ENCODE peak calls at places on chromosomes 4 and X, in eight cellular contexts. One of them, this sample, is unnamed.

GRCh38 chr4:114384629-114385028 is 214.0 kb upstream of the UGT8 start:
- DNase-seq in CD4-positive, alpha-beta memory T cell: no peak
- DNase-seq in brain microvascular endothelial cell: peak; percentile 46
- DNase-seq in fibroblast of the aortic adventitia: peak; percentile 77
- DNase-seq in PC-3: peak; percentile 57
- DNase-seq in CD8-positive, alpha-beta memory T cell: no peak
- DNase-seq in NT2/D1: no peak
- DNase-seq in cardiac muscle cell: peak; percentile 68
- DNase-seq in this sample: peak; percentile 21

GRCh38 chrX:140817943-140818342 is 108.4 kb downstream of the LINC00632 start:
- DNase-seq in CD4-positive, alpha-beta memory T cell: no peak
- DNase-seq in brain microvascular endothelial cell: peak; percentile 35
- DNase-seq in fibroblast of the aortic adventitia: peak; percentile 45
- DNase-seq in PC-3: peak; percentile 70
- DNase-seq in CD8-positive, alpha-beta memory T cell: no peak
- DNase-seq in NT2/D1: no peak
- DNase-seq in cardiac muscle cell: peak; percentile 38
- DNase-seq in this sample: peak; percentile 48

GRCh38 chr4:132297346-132297745 is 851.7 kb upstream of the PCDH10 start:
- DNase-seq in CD4-positive, alpha-beta memory T cell: no peak
- DNase-seq in brain microvascular endothelial cell: no peak
- DNase-seq in fibroblast of the aortic adventitia: no peak
- DNase-seq in PC-3: no peak
- DNase-seq in CD8-positive, alpha-beta memory T cell: no peak
- DNase-seq in NT2/D1: no peak
- DNase-seq in cardiac muscle cell: peak; percentile 11
- DNase-seq in this sample: no peak

GRCh38 chrX:54494970-54495813 is 842 bp downstream of the FGD1 start:
- DNase-seq in CD4-positive, alpha-beta memory T cell: no peak
- DNase-seq in brain microvascular endothelial cell: no peak
- DNase-seq in fibroblast of the aortic adventitia: no peak
- DNase-seq in PC-3: peak; percentile 28
- DNase-seq in CD8-positive, alpha-beta memory T cell: no peak
- DNase-seq in NT2/D1: no peak
- DNase-seq in cardiac muscle cell: peak; percentile 34
- DNase-seq in this sample: no peak

GRCh38 chr4:13541176-13541604 is 3.1 kb downstream of the NKX3-2 start:
- DNase-seq in CD4-positive, alpha-beta memory T cell: no peak
- DNase-seq in brain microvascular endothelial cell: no peak
- DNase-seq in fibroblast of the aortic adventitia: no peak
- DNase-seq in PC-3: no peak
- DNase-seq in CD8-positive, alpha-beta memory T cell: no peak
- DNase-seq in NT2/D1: no peak
- DNase-seq in cardiac muscle cell: no peak
- DNase-seq in this sample: no peak

GRCh38 chr4:126715681-126716080 is 917.1 kb upstream of the INTU start:
- DNase-seq in CD4-positive, alpha-beta memory T cell: no peak
- DNase-seq in brain microvascular endothelial cell: no peak
- DNase-seq in fibroblast of the aortic adventitia: no peak
- DNase-seq in PC-3: no peak
- DNase-seq in CD8-positive, alpha-beta memory T cell: no peak
- DNase-seq in NT2/D1: no peak
- DNase-seq in cardiac muscle cell: no peak
- DNase-seq in this sample: no peak

GRCh38 chr4:73477176-73477575 is 4.4 kb upstream of the AFM start:
- DNase-seq in CD4-positive, alpha-beta memory T cell: no peak
- DNase-seq in brain microvascular endothelial cell: no peak
- DNase-seq in fibroblast of the aortic adventitia: no peak
- DNase-seq in PC-3: no peak
- DNase-seq in CD8-positive, alpha-beta memory T cell: no peak
- DNase-seq in NT2/D1: no peak
- DNase-seq in cardiac muscle cell: no peak
- DNase-seq in this sample: no peak

GRCh38 chrX:104510801-104511200 is 55.2 kb upstream of the IL1RAPL2 start:
- DNase-seq in CD4-positive, alpha-beta memory T cell: no peak
- DNase-seq in brain microvascular endothelial cell: no peak
- DNase-seq in fibroblast of the aortic adventitia: no peak
- DNase-seq in PC-3: no peak
- DNase-seq in CD8-positive, alpha-beta memory T cell: no peak
- DNase-seq in NT2/D1: no peak
- DNase-seq in cardiac muscle cell: no peak
- DNase-seq in this sample: no peak

GRCh38 chr4:105923507-105924238 is 28.4 kb downstream of the NPNT start:
- DNase-seq in CD4-positive, alpha-beta memory T cell: no peak
- DNase-seq in brain microvascular endothelial cell: peak; percentile 1
- DNase-seq in fibroblast of the aortic adventitia: no peak
- DNase-seq in PC-3: peak; percentile 6
- DNase-seq in CD8-positive, alpha-beta memory T cell: no peak
- DNase-seq in NT2/D1: no peak
- DNase-seq in cardiac muscle cell: peak; percentile 6
- DNase-seq in this sample: peak; percentile 3

GRCh38 chrX:130125090-130125489 is 14.8 kb upstream of the ELF4 start:
- DNase-seq in CD4-positive, alpha-beta memory T cell: no peak
- DNase-seq in brain microvascular endothelial cell: no peak
- DNase-seq in fibroblast of the aortic adventitia: peak; percentile 96
- DNase-seq in PC-3: no peak
- DNase-seq in CD8-positive, alpha-beta memory T cell: no peak
- DNase-seq in NT2/D1: no peak
- DNase-seq in cardiac muscle cell: peak; percentile 94
- DNase-seq in this sample: no peak

GRCh38 chr4:180356766-180357165 is 1886.4 kb upstream of the TENM3 start:
- DNase-seq in CD4-positive, alpha-beta memory T cell: no peak
- DNase-seq in brain microvascular endothelial cell: no peak
- DNase-seq in fibroblast of the aortic adventitia: no peak
- DNase-seq in PC-3: peak; percentile 9
- DNase-seq in CD8-positive, alpha-beta memory T cell: no peak
- DNase-seq in NT2/D1: no peak
- DNase-seq in cardiac muscle cell: no peak
- DNase-seq in this sample: no peak

GRCh38 chrX:39961441-39961840 is 136.3 kb downstream of the BCOR start:
- DNase-seq in CD4-positive, alpha-beta memory T cell: no peak
- DNase-seq in brain microvascular endothelial cell: no peak
- DNase-seq in fibroblast of the aortic adventitia: no peak
- DNase-seq in PC-3: no peak
- DNase-seq in CD8-positive, alpha-beta memory T cell: no peak
- DNase-seq in NT2/D1: no peak
- DNase-seq in cardiac muscle cell: no peak
- DNase-seq in this sample: no peak

GRCh38 chr4:89712141-89712540 is 124.8 kb downstream of the SNCA start:
- DNase-seq in CD4-positive, alpha-beta memory T cell: no peak
- DNase-seq in brain microvascular endothelial cell: peak; percentile 23
- DNase-seq in fibroblast of the aortic adventitia: peak; percentile 41
- DNase-seq in PC-3: no peak
- DNase-seq in CD8-positive, alpha-beta memory T cell: no peak
- DNase-seq in NT2/D1: no peak
- DNase-seq in cardiac muscle cell: peak; percentile 77
- DNase-seq in this sample: no peak

GRCh38 chr4:125123710-125124109 is 191.0 kb upstream of the FAT4 start:
- DNase-seq in CD4-positive, alpha-beta memory T cell: no peak
- DNase-seq in brain microvascular endothelial cell: no peak
- DNase-seq in fibroblast of the aortic adventitia: peak; percentile 81
- DNase-seq in PC-3: no peak
- DNase-seq in CD8-positive, alpha-beta memory T cell: no peak
- DNase-seq in NT2/D1: no peak
- DNase-seq in cardiac muscle cell: peak; percentile 59
- DNase-seq in this sample: no peak

GRCh38 chr4:125125256-125125655 is 189.5 kb upstream of the FAT4 start:
- DNase-seq in CD4-positive, alpha-beta memory T cell: no peak
- DNase-seq in brain microvascular endothelial cell: no peak
- DNase-seq in fibroblast of the aortic adventitia: peak; percentile 40
- DNase-seq in PC-3: no peak
- DNase-seq in CD8-positive, alpha-beta memory T cell: no peak
- DNase-seq in NT2/D1: no peak
- DNase-seq in cardiac muscle cell: peak; percentile 43
- DNase-seq in this sample: no peak
- H3K4me3 ChIP-seq in CD4-positive, alpha-beta memory T cell: no peak overlapping the region
- H3K4me3 ChIP-seq in brain microvascular endothelial cell: no peak overlapping the region
- H3K4me3 ChIP-seq in fibroblast of the aortic adventitia: no peak overlapping the region
- H3K4me3 ChIP-seq in PC-3: no peak overlapping the region
- H3K4me3 ChIP-seq in CD8-positive, alpha-beta memory T cell: no peak overlapping the region
- H3K4me3 ChIP-seq in NT2/D1: no peak overlapping the region
- H3K4me3 ChIP-seq in cardiac muscle cell: no peak overlapping the region
- H3K4me3 ChIP-seq in this sample: no peak overlapping the region

GRCh38 chrX:145816607-145817298 is 876 bp upstream of the SLITRK2 start:
- DNase-seq in CD4-positive, alpha-beta memory T cell: no peak
- DNase-seq in brain microvascular endothelial cell: no peak
- DNase-seq in fibroblast of the aortic adventitia: no peak
- DNase-seq in PC-3: no peak
- DNase-seq in CD8-positive, alpha-beta memory T cell: no peak
- DNase-seq in NT2/D1: no peak
- DNase-seq in cardiac muscle cell: no peak
- DNase-seq in this sample: no peak
- H3K4me3 ChIP-seq in CD4-positive, alpha-beta memory T cell: no peak overlapping the region
- H3K4me3 ChIP-seq in brain microvascular endothelial cell: peak overlapping the region; percentile 38
- H3K4me3 ChIP-seq in fibroblast of the aortic adventitia: no peak overlapping the region
- H3K4me3 ChIP-seq in PC-3: no peak overlapping the region
- H3K4me3 ChIP-seq in CD8-positive, alpha-beta memory T cell: no peak overlapping the region
- H3K4me3 ChIP-seq in NT2/D1: peak overlapping the region; percentile 21
- H3K4me3 ChIP-seq in cardiac muscle cell: no peak overlapping the region
- H3K4me3 ChIP-seq in this sample: no peak overlapping the region

DNA sequence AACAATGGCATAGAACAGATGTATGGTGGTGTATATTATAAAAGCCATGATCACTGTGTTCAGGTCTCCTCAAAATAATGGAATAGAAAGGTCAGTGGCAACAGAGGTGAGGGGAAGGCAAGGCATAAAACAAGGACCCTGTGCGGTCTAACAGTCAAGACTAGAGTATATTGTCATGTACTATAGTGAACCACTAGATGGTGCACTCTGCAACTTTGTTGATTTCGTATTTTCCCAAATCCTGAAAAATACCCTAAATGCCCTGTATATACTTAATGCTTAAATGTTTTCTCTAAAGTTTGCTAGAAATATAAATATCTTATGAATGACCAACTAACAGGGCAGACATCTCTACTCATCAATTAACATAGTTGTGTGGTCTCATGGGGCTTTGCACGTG is 453.0 kb downstream of the PCDH11X start:
- DNase-seq in CD4-positive, alpha-beta memory T cell: no peak
- DNase-seq in brain microvascular endothelial cell: no peak
- DNase-seq in fibroblast of the aortic adventitia: no peak
- DNase-seq in PC-3: peak; percentile 36
- DNase-seq in CD8-positive, alpha-beta memory T cell: no peak
- DNase-seq in NT2/D1: peak; percentile 2
- DNase-seq in cardiac muscle cell: peak; percentile 6
- DNase-seq in this sample: no peak
- H3K4me3 ChIP-seq in CD4-positive, alpha-beta memory T cell: no peak overlapping the region
- H3K4me3 ChIP-seq in brain microvascular endothelial cell: no peak overlapping the region
- H3K4me3 ChIP-seq in fibroblast of the aortic adventitia: no peak overlapping the region
- H3K4me3 ChIP-seq in PC-3: no peak overlapping the region
- H3K4me3 ChIP-seq in CD8-positive, alpha-beta memory T cell: no peak overlapping the region
- H3K4me3 ChIP-seq in NT2/D1: no peak overlapping the region
- H3K4me3 ChIP-seq in cardiac muscle cell: no peak overlapping the region
- H3K4me3 ChIP-seq in this sample: no peak overlapping the region

GRCh38 chr4:151614532-151614931 is 146.3 kb downstream of the GATB start:
- DNase-seq in CD4-positive, alpha-beta memory T cell: no peak
- DNase-seq in brain microvascular endothelial cell: no peak
- DNase-seq in fibroblast of the aortic adventitia: no peak
- DNase-seq in PC-3: no peak
- DNase-seq in CD8-positive, alpha-beta memory T cell: no peak
- DNase-seq in NT2/D1: no peak
- DNase-seq in cardiac muscle cell: no peak
- DNase-seq in this sample: no peak

GRCh38 chr4:151620066-151620465 is 140.7 kb downstream of the GATB start:
- DNase-seq in CD4-positive, alpha-beta memory T cell: no peak
- DNase-seq in brain microvascular endothelial cell: no peak
- DNase-seq in fibroblast of the aortic adventitia: no peak
- DNase-seq in PC-3: no peak
- DNase-seq in CD8-positive, alpha-beta memory T cell: no peak
- DNase-seq in NT2/D1: no peak
- DNase-seq in cardiac muscle cell: no peak
- DNase-seq in this sample: no peak

GRCh38 chr4:151613290-151613689 is 147.5 kb downstream of the GATB start:
- DNase-seq in CD4-positive, alpha-beta memory T cell: no peak
- DNase-seq in brain microvascular endothelial cell: no peak
- DNase-seq in fibroblast of the aortic adventitia: no peak
- DNase-seq in PC-3: no peak
- DNase-seq in CD8-positive, alpha-beta memory T cell: no peak
- DNase-seq in NT2/D1: no peak
- DNase-seq in cardiac muscle cell: no peak
- DNase-seq in this sample: no peak

GRCh38 chr4:151618858-151619257 is 141.9 kb downstream of the GATB start:
- DNase-seq in CD4-positive, alpha-beta memory T cell: no peak
- DNase-seq in brain microvascular endothelial cell: no peak
- DNase-seq in fibroblast of the aortic adventitia: no peak
- DNase-seq in PC-3: no peak
- DNase-seq in CD8-positive, alpha-beta memory T cell: no peak
- DNase-seq in NT2/D1: no peak
- DNase-seq in cardiac muscle cell: no peak
- DNase-seq in this sample: no peak
- H3K4me3 ChIP-seq in CD4-positive, alpha-beta memory T cell: no peak overlapping the region
- H3K4me3 ChIP-seq in brain microvascular endothelial cell: no peak overlapping the region
- H3K4me3 ChIP-seq in fibroblast of the aortic adventitia: no peak overlapping the region
- H3K4me3 ChIP-seq in PC-3: no peak overlapping the region
- H3K4me3 ChIP-seq in CD8-positive, alpha-beta memory T cell: no peak overlapping the region
- H3K4me3 ChIP-seq in NT2/D1: no peak overlapping the region
- H3K4me3 ChIP-seq in cardiac muscle cell: no peak overlapping the region
- H3K4me3 ChIP-seq in this sample: no peak overlapping the region

DNA sequence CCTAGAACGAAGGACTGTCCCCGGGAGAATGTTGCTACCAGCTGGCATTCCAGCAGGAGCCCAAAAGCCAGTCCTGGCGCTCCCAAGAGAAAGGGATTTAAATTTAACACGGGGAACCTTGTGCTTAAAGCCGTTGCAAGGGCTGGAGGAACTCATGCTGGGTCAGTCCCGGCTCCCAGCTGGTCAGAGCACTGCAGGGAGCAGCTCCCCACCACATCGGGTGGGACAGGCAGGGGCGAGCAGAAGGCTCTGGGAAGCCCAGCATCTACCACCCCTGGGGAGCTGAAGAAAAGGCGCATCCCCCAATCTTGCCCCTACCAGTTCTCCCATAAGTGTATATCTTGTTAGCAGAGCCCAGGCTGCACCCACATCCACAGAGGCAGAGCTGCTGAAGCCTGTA is 15.7 kb downstream of the CFAP99 start:
- DNase-seq in CD4-positive, alpha-beta memory T cell: no peak
- DNase-seq in brain microvascular endothelial cell: no peak
- DNase-seq in fibroblast of the aortic adventitia: no peak
- DNase-seq in PC-3: no peak
- DNase-seq in CD8-positive, alpha-beta memory T cell: no peak
- DNase-seq in NT2/D1: no peak
- DNase-seq in cardiac muscle cell: no peak
- DNase-seq in this sample: no peak
- H3K4me3 ChIP-seq in CD4-positive, alpha-beta memory T cell: no peak overlapping the region
- H3K4me3 ChIP-seq in brain microvascular endothelial cell: no peak overlapping the region
- H3K4me3 ChIP-seq in fibroblast of the aortic adventitia: no peak overlapping the region
- H3K4me3 ChIP-seq in PC-3: no peak overlapping the region
- H3K4me3 ChIP-seq in CD8-positive, alpha-beta memory T cell: no peak overlapping the region
- H3K4me3 ChIP-seq in NT2/D1: no peak overlapping the region
- H3K4me3 ChIP-seq in cardiac muscle cell: no peak overlapping the region
- H3K4me3 ChIP-seq in this sample: no peak overlapping the region

DNA sequence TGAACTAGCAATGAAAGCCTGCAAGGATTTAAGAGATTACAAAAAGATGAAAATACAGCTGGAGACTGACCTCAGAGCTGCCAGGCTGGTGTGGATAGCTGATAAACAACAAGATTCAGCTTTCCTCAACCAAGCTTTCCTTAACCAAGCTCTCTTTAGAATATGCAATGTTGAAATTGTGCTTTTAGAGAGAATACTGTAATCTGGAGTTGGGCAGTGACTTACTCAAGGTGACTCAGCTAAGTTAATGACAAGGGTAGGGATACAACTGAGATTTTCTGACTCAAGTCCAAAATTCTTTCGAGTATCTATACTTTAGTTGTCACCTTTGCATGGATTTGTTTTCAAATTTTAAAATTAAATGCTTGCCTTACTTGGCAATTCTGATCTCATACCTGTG is 98.0 kb downstream of the AMMECR1 start:
- DNase-seq in CD4-positive, alpha-beta memory T cell: no peak
- DNase-seq in brain microvascular endothelial cell: no peak
- DNase-seq in fibroblast of the aortic adventitia: peak; percentile 53
- DNase-seq in PC-3: peak; percentile 73
- DNase-seq in CD8-positive, alpha-beta memory T cell: no peak
- DNase-seq in NT2/D1: no peak
- DNase-seq in cardiac muscle cell: peak; percentile 45
- DNase-seq in this sample: no peak
- H3K4me3 ChIP-seq in CD4-positive, alpha-beta memory T cell: no peak overlapping the region
- H3K4me3 ChIP-seq in brain microvascular endothelial cell: no peak overlapping the region
- H3K4me3 ChIP-seq in fibroblast of the aortic adventitia: no peak overlapping the region
- H3K4me3 ChIP-seq in PC-3: peak overlapping the region; percentile 32
- H3K4me3 ChIP-seq in CD8-positive, alpha-beta memory T cell: no peak overlapping the region
- H3K4me3 ChIP-seq in NT2/D1: no peak overlapping the region
- H3K4me3 ChIP-seq in cardiac muscle cell: no peak overlapping the region
- H3K4me3 ChIP-seq in this sample: no peak overlapping the region